ENCODE peak calls at places on chromosomes 6 and 20, in nine cellular contexts. One of them, this sample, is unnamed.
A peak's percentile ranks its signal among the peaks of the same experiment; 100 is the strongest.

GRCh38 chr6:10322991-10323390 is 91.9 kb downstream of the TFAP2A start:
- DNase-seq in left lung: no peak
- DNase-seq in kidney epithelial cell: no peak
- DNase-seq in H9: no peak
- DNase-seq in left ventricle myocardium inferior: no peak
- DNase-seq in osteocyte: no peak
- DNase-seq in fibroblast of pulmonary artery: no peak
- DNase-seq in AG04449: no peak
- DNase-seq in tibial nerve: no peak
- DNase-seq in this sample: no peak

GRCh38 chr6:87282743-87283142 is 39.6 kb upstream of the SMIM8 start:
- DNase-seq in left lung: no peak
- DNase-seq in kidney epithelial cell: no peak
- DNase-seq in H9: no peak
- DNase-seq in left ventricle myocardium inferior: no peak
- DNase-seq in osteocyte: no peak
- DNase-seq in fibroblast of pulmonary artery: peak; percentile 25
- DNase-seq in AG04449: no peak
- DNase-seq in tibial nerve: no peak
- DNase-seq in this sample: no peak

GRCh38 chr6:158596861-158597260 is 37.0 kb downstream of the TMEM181 start:
- DNase-seq in left lung: no peak
- DNase-seq in kidney epithelial cell: no peak
- DNase-seq in H9: no peak
- DNase-seq in left ventricle myocardium inferior: no peak
- DNase-seq in osteocyte: no peak
- DNase-seq in fibroblast of pulmonary artery: no peak
- DNase-seq in AG04449: no peak
- DNase-seq in tibial nerve: no peak
- DNase-seq in this sample: no peak

GRCh38 chr6:44649365-44650025 is 262.0 kb downstream of the CDC5L start:
- DNase-seq in left lung: no peak
- DNase-seq in kidney epithelial cell: no peak
- DNase-seq in H9: no peak
- DNase-seq in left ventricle myocardium inferior: no peak
- DNase-seq in osteocyte: no peak
- DNase-seq in fibroblast of pulmonary artery: peak; percentile 70
- DNase-seq in AG04449: no peak
- DNase-seq in tibial nerve: no peak
- DNase-seq in this sample: no peak

GRCh38 chr20:56689318-56689717 is 60.2 kb downstream of the TFAP2C start:
- DNase-seq in left lung: peak; percentile 36
- DNase-seq in kidney epithelial cell: no peak
- DNase-seq in H9: no peak
- DNase-seq in left ventricle myocardium inferior: no peak
- DNase-seq in osteocyte: no peak
- DNase-seq in fibroblast of pulmonary artery: peak; percentile 65
- DNase-seq in AG04449: no peak
- DNase-seq in tibial nerve: no peak
- DNase-seq in this sample: no peak

GRCh38 chr6:11427827-11428245 is 109.7 kb upstream of the TMEM170B start:
- DNase-seq in left lung: no peak
- DNase-seq in kidney epithelial cell: no peak
- DNase-seq in H9: no peak
- DNase-seq in left ventricle myocardium inferior: no peak
- DNase-seq in osteocyte: no peak
- DNase-seq in fibroblast of pulmonary artery: peak; percentile 23
- DNase-seq in AG04449: no peak
- DNase-seq in tibial nerve: no peak
- DNase-seq in this sample: no peak

GRCh38 chr6:101117397-101118185 is 236.5 kb upstream of the ASCC3 start:
- DNase-seq in left lung: no peak
- DNase-seq in kidney epithelial cell: no peak
- DNase-seq in H9: peak; percentile 79
- DNase-seq in left ventricle myocardium inferior: no peak
- DNase-seq in osteocyte: no peak
- DNase-seq in fibroblast of pulmonary artery: no peak
- DNase-seq in AG04449: no peak
- DNase-seq in tibial nerve: no peak
- DNase-seq in this sample: no peak

GRCh38 chr6:7085911-7086310 is 21.9 kb upstream of the RREB1 start:
- DNase-seq in left lung: no peak
- DNase-seq in kidney epithelial cell: no peak
- DNase-seq in H9: no peak
- DNase-seq in left ventricle myocardium inferior: peak; percentile 30
- DNase-seq in osteocyte: no peak
- DNase-seq in fibroblast of pulmonary artery: peak; percentile 15
- DNase-seq in AG04449: no peak
- DNase-seq in tibial nerve: peak; percentile 24
- DNase-seq in this sample: no peak

GRCh38 chr20:45254867-45255266 is 503 bp upstream of the SLPI start:
- DNase-seq in left lung: no peak
- DNase-seq in kidney epithelial cell: peak; percentile 21
- DNase-seq in H9: no peak
- DNase-seq in left ventricle myocardium inferior: no peak
- DNase-seq in osteocyte: no peak
- DNase-seq in fibroblast of pulmonary artery: peak; percentile 56
- DNase-seq in AG04449: no peak
- DNase-seq in tibial nerve: peak; percentile 55
- DNase-seq in this sample: no peak

GRCh38 chr20:59743767-59744485 is 139.6 kb downstream of the PHACTR3 start:
- DNase-seq in left lung: no peak
- DNase-seq in kidney epithelial cell: no peak
- DNase-seq in H9: peak; percentile 83
- DNase-seq in left ventricle myocardium inferior: no peak
- DNase-seq in osteocyte: no peak
- DNase-seq in fibroblast of pulmonary artery: no peak
- DNase-seq in AG04449: no peak
- DNase-seq in tibial nerve: no peak
- DNase-seq in this sample: no peak

GRCh38 chr20:62120990-62121775 is 1.1 kb upstream of the LSM14B start:
- DNase-seq in left lung: peak; percentile 58
- DNase-seq in kidney epithelial cell: no peak
- DNase-seq in H9: no peak
- DNase-seq in left ventricle myocardium inferior: no peak
- DNase-seq in osteocyte: no peak
- DNase-seq in fibroblast of pulmonary artery: peak; percentile 67
- DNase-seq in AG04449: no peak
- DNase-seq in tibial nerve: peak; percentile 61
- DNase-seq in this sample: no peak

GRCh38 chr20:33650111-33650752 is 11.9 kb upstream of the C20orf144 start:
- DNase-seq in left lung: no peak
- DNase-seq in kidney epithelial cell: no peak
- DNase-seq in H9: no peak
- DNase-seq in left ventricle myocardium inferior: no peak
- DNase-seq in osteocyte: no peak
- DNase-seq in fibroblast of pulmonary artery: no peak
- DNase-seq in AG04449: no peak
- DNase-seq in tibial nerve: no peak
- DNase-seq in this sample: no peak

GRCh38 chr20:14622796-14623195 is 285.4 kb upstream of the FLRT3 start:
- DNase-seq in left lung: no peak
- DNase-seq in kidney epithelial cell: peak; percentile 65
- DNase-seq in H9: peak; percentile 68
- DNase-seq in left ventricle myocardium inferior: no peak
- DNase-seq in osteocyte: no peak
- DNase-seq in fibroblast of pulmonary artery: peak; percentile 79
- DNase-seq in AG04449: no peak
- DNase-seq in tibial nerve: no peak
- DNase-seq in this sample: no peak

GRCh38 chr6:45555981-45556771 is 178.4 kb upstream of the SUPT3H start:
- DNase-seq in left lung: no peak
- DNase-seq in kidney epithelial cell: no peak
- DNase-seq in H9: no peak
- DNase-seq in left ventricle myocardium inferior: peak; percentile 18
- DNase-seq in osteocyte: no peak
- DNase-seq in fibroblast of pulmonary artery: peak; percentile 38
- DNase-seq in AG04449: no peak
- DNase-seq in tibial nerve: no peak
- DNase-seq in this sample: no peak

GRCh38 chr6:12776291-12776690 is 59.7 kb downstream of the PHACTR1 start:
- DNase-seq in left lung: no peak
- DNase-seq in kidney epithelial cell: no peak
- DNase-seq in H9: no peak
- DNase-seq in left ventricle myocardium inferior: no peak
- DNase-seq in osteocyte: no peak
- DNase-seq in fibroblast of pulmonary artery: no peak
- DNase-seq in AG04449: no peak
- DNase-seq in tibial nerve: no peak
- DNase-seq in this sample: no peak

GRCh38 chr6:163901681-163902080 is 487.2 kb downstream of the QKI start:
- DNase-seq in left lung: no peak
- DNase-seq in kidney epithelial cell: no peak
- DNase-seq in H9: no peak
- DNase-seq in left ventricle myocardium inferior: no peak
- DNase-seq in osteocyte: no peak
- DNase-seq in fibroblast of pulmonary artery: no peak
- DNase-seq in AG04449: no peak
- DNase-seq in tibial nerve: no peak
- DNase-seq in this sample: no peak

GRCh38 chr6:25002326-25003066 is 66.7 kb upstream of the RIPOR2 start:
- DNase-seq in left lung: no peak
- DNase-seq in kidney epithelial cell: no peak
- DNase-seq in H9: no peak
- DNase-seq in left ventricle myocardium inferior: no peak
- DNase-seq in osteocyte: no peak
- DNase-seq in fibroblast of pulmonary artery: peak; percentile 39
- DNase-seq in AG04449: no peak
- DNase-seq in tibial nerve: no peak
- DNase-seq in this sample: no peak
- TF ChIP-seq CTCF in left lung: no peak
- TF ChIP-seq CTCF in kidney epithelial cell: no peak
- TF ChIP-seq CTCF in H9: no peak
- TF ChIP-seq CTCF in left ventricle myocardium inferior: no peak
- TF ChIP-seq CTCF in osteocyte: no peak
- TF ChIP-seq CTCF in fibroblast of pulmonary artery: no peak
- TF ChIP-seq CTCF in AG04449: no peak
- TF ChIP-seq CTCF in tibial nerve: no peak
- TF ChIP-seq CTCF in this sample: no peak

GRCh38 chr20:22815584-22815983 is 219.5 kb upstream of the SSTR4 start:
- DNase-seq in left lung: no peak
- DNase-seq in kidney epithelial cell: no peak
- DNase-seq in H9: no peak
- DNase-seq in left ventricle myocardium inferior: no peak
- DNase-seq in osteocyte: no peak
- DNase-seq in fibroblast of pulmonary artery: no peak
- DNase-seq in AG04449: no peak
- DNase-seq in tibial nerve: no peak
- DNase-seq in this sample: no peak
- TF ChIP-seq CTCF in left lung: peak; percentile 22
- TF ChIP-seq CTCF in kidney epithelial cell: no peak
- TF ChIP-seq CTCF in H9: peak; percentile 47
- TF ChIP-seq CTCF in left ventricle myocardium inferior: peak; percentile 39
- TF ChIP-seq CTCF in osteocyte: peak; percentile 24
- TF ChIP-seq CTCF in fibroblast of pulmonary artery: peak; percentile 37
- TF ChIP-seq CTCF in AG04449: peak; percentile 10
- TF ChIP-seq CTCF in tibial nerve: no peak
- TF ChIP-seq CTCF in this sample: peak; percentile 59

GRCh38 chr20:42531675-42531985 is 658.1 kb downstream of the PTPRT start:
- DNase-seq in left lung: no peak
- DNase-seq in kidney epithelial cell: no peak
- DNase-seq in H9: no peak
- DNase-seq in left ventricle myocardium inferior: no peak
- DNase-seq in osteocyte: no peak
- DNase-seq in fibroblast of pulmonary artery: no peak
- DNase-seq in AG04449: no peak
- DNase-seq in tibial nerve: peak; percentile 9
- DNase-seq in this sample: no peak

DNA sequence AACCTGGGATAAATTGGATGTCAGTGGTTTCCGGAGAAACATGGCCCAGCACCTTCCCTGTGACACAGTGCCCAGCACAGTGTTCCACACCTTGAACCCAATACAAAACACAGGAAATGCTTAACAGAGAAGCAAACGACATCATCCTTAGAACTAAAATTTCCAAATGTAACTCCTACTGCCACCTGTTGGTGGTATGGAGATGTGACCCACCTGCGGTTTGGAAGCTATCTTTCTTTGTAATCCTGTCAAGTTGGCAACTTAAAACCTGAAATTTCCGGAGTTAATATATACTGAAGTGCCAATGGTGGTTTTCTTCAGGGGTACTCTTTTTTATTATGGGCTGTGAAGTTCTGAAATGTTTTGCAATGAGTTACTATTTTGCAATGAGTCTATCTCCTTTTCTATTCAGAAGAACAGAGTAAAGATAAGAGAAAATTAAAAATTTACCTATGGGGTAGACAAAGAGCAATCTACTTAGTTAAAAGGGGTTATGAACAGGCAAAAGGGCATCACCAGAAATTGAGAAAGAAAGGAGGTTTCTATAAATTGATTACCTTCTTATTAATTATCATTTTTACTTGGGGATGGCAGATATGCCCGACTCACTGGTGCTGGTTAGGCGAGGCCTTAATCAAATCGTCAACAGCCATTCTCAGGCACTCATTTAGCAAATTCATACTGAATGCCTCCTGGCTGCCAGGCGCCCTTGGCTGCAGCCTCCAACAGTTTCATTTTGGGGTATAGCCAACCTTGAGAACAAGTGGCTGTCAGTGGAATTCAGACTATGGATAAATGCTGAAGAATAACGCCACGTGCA is 658.6 kb downstream of the PTPRT start:
- DNase-seq in left lung: no peak
- DNase-seq in kidney epithelial cell: no peak
- DNase-seq in H9: peak; percentile 34
- DNase-seq in left ventricle myocardium inferior: no peak
- DNase-seq in osteocyte: no peak
- DNase-seq in fibroblast of pulmonary artery: peak; percentile 3
- DNase-seq in AG04449: no peak
- DNase-seq in tibial nerve: no peak
- DNase-seq in this sample: no peak
- TF ChIP-seq CTCF in left lung: peak; percentile 52
- TF ChIP-seq CTCF in kidney epithelial cell: peak; percentile 36
- TF ChIP-seq CTCF in H9: peak; percentile 85
- TF ChIP-seq CTCF in left ventricle myocardium inferior: peak; percentile 77
- TF ChIP-seq CTCF in osteocyte: peak; percentile 37
- TF ChIP-seq CTCF in fibroblast of pulmonary artery: peak; percentile 24
- TF ChIP-seq CTCF in AG04449: peak; percentile 5
- TF ChIP-seq CTCF in tibial nerve: peak; percentile 42
- TF ChIP-seq CTCF in this sample: peak; percentile 84

DNA sequence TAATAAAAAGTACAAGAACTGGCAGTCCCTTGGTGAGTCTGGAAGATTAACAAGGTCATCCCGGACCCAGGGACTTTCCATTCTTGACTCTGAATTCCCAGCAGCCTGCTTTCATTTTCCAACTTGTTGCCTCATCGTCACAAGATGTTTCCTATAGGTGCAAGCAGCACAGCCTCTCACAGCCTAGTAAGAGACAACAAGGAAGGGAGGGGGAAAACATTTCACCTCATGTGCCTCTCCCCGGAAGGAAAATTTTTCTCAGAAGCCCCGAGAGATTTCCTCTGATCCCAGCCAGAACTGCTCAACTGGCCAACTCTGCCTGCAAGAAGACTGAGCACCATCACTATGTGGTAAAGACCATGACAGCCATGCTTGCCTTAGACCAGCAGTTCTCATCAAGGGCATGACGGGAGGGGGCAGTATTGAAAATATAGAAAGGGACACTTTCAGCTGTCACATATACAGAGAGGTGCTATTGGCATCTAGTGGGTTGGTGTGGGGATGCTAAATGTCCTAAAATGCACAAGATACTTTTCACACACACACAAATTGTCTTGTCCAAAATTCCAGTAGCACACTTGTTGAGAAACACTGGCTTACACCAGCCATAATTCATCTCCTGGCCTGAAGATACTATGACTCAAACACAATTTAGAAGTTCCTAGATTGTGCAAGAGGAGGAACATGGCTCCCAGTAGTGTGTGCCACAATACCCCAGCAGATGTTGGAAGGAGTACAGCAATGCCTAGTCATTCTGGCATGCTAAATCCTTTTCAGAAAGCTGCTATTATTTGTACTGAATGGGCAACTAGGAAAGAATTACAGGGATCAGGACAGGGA is 10.8 kb upstream of the WTAP start:
- DNase-seq in left lung: no peak
- DNase-seq in kidney epithelial cell: peak; percentile 72
- DNase-seq in H9: no peak
- DNase-seq in left ventricle myocardium inferior: no peak
- DNase-seq in osteocyte: no peak
- DNase-seq in fibroblast of pulmonary artery: peak; percentile 98
- DNase-seq in AG04449: peak; percentile 97
- DNase-seq in tibial nerve: peak; percentile 71
- DNase-seq in this sample: no peak
- TF ChIP-seq CTCF in left lung: no peak
- TF ChIP-seq CTCF in kidney epithelial cell: no peak
- TF ChIP-seq CTCF in H9: no peak
- TF ChIP-seq CTCF in left ventricle myocardium inferior: no peak
- TF ChIP-seq CTCF in osteocyte: no peak
- TF ChIP-seq CTCF in fibroblast of pulmonary artery: no peak
- TF ChIP-seq CTCF in AG04449: no peak
- TF ChIP-seq CTCF in tibial nerve: no peak
- TF ChIP-seq CTCF in this sample: no peak